ENCODE peak calls at places on chromosome 18, in five cellular contexts. A is neural progenitor cell, W is stomach, F is tibial artery, P is IMR-90. N is an unnamed sample.

GRCh38 chr18:8705280-8705940 is at the start of gene MTCL1:
- DNase-seq in F (no peak), P (no peak), W (peak; percentile 34), A (peak; percentile 77), N (peak; percentile 35)

GRCh38 chr18:45050712-45051639 is 370.3 kb downstream of the SETBP1 start:
- DNase-seq in W (no peak), P (peak; percentile 96), A (no peak), F (no peak), N (no peak)

GRCh38 chr18:7696846-7697245 is 129.7 kb downstream of the PTPRM start:
- DNase-seq in A (no peak), P (peak; percentile 13), W (no peak), F (no peak), N (no peak)

GRCh38 chr18:62877448-62878221 is 162.3 kb downstream of the PHLPP1 start:
- DNase-seq in P (peak; percentile 65), F (no peak), A (peak; percentile 81), W (no peak), N (no peak)

GRCh38 chr18:13973061-13973460 is 57.7 kb upstream of the MC2R start:
- DNase-seq in F (no peak), W (no peak), P (no peak), A (peak; percentile 11), N (no peak)

GRCh38 chr18:36518839-36519238 is 221.3 kb downstream of the FHOD3 start:
- DNase-seq in W (no peak), A (no peak), F (no peak), P (no peak), N (no peak)

GRCh38 chr18:28523758-28524475 is 347.0 kb upstream of the CDH2 start:
- DNase-seq in A (peak; percentile 23), W (no peak), F (no peak), P (no peak), N (no peak)

GRCh38 chr18:10131036-10131774 is 217.4 kb downstream of the VAPA start:
- DNase-seq in W (no peak), F (no peak), A (peak; percentile 40), P (no peak), N (no peak)

GRCh38 chr18:23281626-23282436 is 146.5 kb downstream of the CABLES1 start:
- DNase-seq in A (no peak), W (no peak), F (no peak), P (no peak), N (no peak)

GRCh38 chr18:13481820-13482640 is 244.3 kb downstream of the FAM210A start:
- DNase-seq in P (no peak), F (no peak), W (no peak), A (no peak), N (no peak)

GRCh38 chr18:48028716-48029115 is 98.3 kb upstream of the SMAD2 start:
- DNase-seq in P (no peak), F (no peak), A (no peak), W (no peak), N (no peak)

GRCh38 chr18:70234667-70235459 is 29.4 kb upstream of the RTTN start:
- DNase-seq in A (no peak), F (no peak), P (peak; percentile 62), W (no peak), N (no peak)

GRCh38 chr18:8627540-8627939 is 18.3 kb downstream of the RAB12 start:
- DNase-seq in W (no peak), F (no peak), P (no peak), A (no peak), N (no peak)

GRCh38 chr18:43620936-43621335 is 343.6 kb upstream of the SYT4 start:
- DNase-seq in A (peak; percentile 50), P (peak; percentile 5), F (no peak), W (no peak), N (no peak)

GRCh38 chr18:11322716-11323115 is 173.3 kb upstream of the PIEZO2 start:
- DNase-seq in F (no peak), A (no peak), W (no peak), P (no peak), N (no peak)

GRCh38 chr18:23887493-23887892 is 127.1 kb upstream of the TTC39C start:
- DNase-seq in W (no peak), P (peak; percentile 15), A (no peak), F (no peak), N (no peak)

GRCh38 chr18:62030091-62030985 is 137.5 kb upstream of the RNF152 start:
- DNase-seq in P (no peak), W (no peak), F (no peak), A (no peak), N (no peak)

GRCh38 chr18:52715421-52715820 is 375.4 kb downstream of the DCC start:
- DNase-seq in W (no peak), F (no peak), P (no peak), A (no peak), N (no peak)

GRCh38 chr18:25329783-25330182 is 22.2 kb downstream of the ZNF521 start:
- DNase-seq in A (peak; percentile 11), F (no peak), P (no peak), W (no peak), N (no peak)

GRCh38 chr18:67672719-67673118 is 156.2 kb upstream of the DSEL start:
- DNase-seq in F (no peak), A (no peak), W (no peak), P (no peak), N (no peak)

GRCh38 chr18:7452331-7452730 is 114.8 kb upstream of the PTPRM start:
- DNase-seq in P (peak; percentile 4), F (peak; percentile 28), W (no peak), A (peak; percentile 73), N (no peak)

GRCh38 chr18:22826726-22827125 is 106.4 kb upstream of the RBBP8 start:
- DNase-seq in F (no peak), W (no peak), P (peak; percentile 51), A (no peak), N (no peak)

GRCh38 chr18:28120811-28121210 is 56.1 kb downstream of the CDH2 start:
- DNase-seq in P (no peak), A (no peak), F (no peak), W (no peak), N (no peak)

GRCh38 chr18:78168526-78168925 is 811.1 kb upstream of the SALL3 start:
- DNase-seq in P (no peak), W (no peak), A (no peak), F (no peak), N (no peak)

GRCh38 chr18:32868424-32868823 is 95.6 kb upstream of the KLHL14 start:
- DNase-seq in A (no peak), F (no peak), P (no peak), W (no peak), N (no peak)

GRCh38 chr18:32870611-32871010 is 97.8 kb upstream of the KLHL14 start:
- DNase-seq in F (no peak), W (no peak), A (no peak), P (no peak), N (no peak)

GRCh38 chr18:32867330-32867729 is 94.5 kb upstream of the KLHL14 start:
- DNase-seq in F (no peak), A (no peak), P (no peak), W (no peak), N (no peak)
- H3K4me1 ChIP-seq in F (no peaks in the 10 kb centered on the region), A (peaks cover 36% of the 10 kb centered on the region), P (no peaks in the 10 kb centered on the region), W (no peaks in the 10 kb centered on the region), N (no peaks in the 10 kb centered on the region)

GRCh38 chr18:58792086-58792485 is 72.6 kb upstream of the ZNF532 start:
- DNase-seq in F (no peak), A (no peak), W (peak; percentile 33), P (no peak), N (no peak)
- H3K27ac ChIP-seq in F (no peak overlapping the region), A (no peak overlapping the region), W (peak overlapping the region; percentile 60), P (no peak overlapping the region), N (no peak overlapping the region)

GRCh38 chr18:42561521-42561920 is 554.0 kb downstream of the RIT2 start:
- DNase-seq in A (no peak), W (no peak), F (no peak), P (no peak), N (no peak)
- TF ChIP-seq CTCF in A (no peak), W (no peak), F (no peak), P (no peak), N (no peak)

DNA sequence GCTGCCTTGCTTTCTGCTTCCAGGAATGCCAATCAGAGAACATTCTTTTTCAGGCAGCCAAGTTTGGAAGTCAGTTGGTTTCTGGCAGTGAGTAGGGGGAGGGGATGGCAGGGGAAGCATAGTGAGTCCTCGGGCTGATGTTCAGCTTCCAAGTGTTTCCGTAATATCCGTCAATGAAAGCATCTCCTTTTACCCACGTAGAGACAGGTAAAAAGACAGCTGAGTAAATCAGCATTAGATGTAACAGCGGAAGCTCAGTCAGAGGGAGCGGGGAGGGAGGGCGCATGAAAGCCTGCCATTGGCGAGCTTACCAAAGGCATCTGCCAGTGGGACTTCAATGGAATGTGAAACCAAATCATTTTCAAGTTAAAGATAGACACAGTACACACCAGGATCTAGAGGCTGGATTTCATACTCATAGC is 117.1 kb upstream of the DTNA start:
- DNase-seq in W (peak; percentile 37), F (peak; percentile 39), A (peak; percentile 50), P (peak; percentile 59), N (peak; percentile 34)
- H3K4me1 ChIP-seq in W (peaks cover 21% of the 10 kb centered on the region), F (no peaks in the 10 kb centered on the region), A (peaks cover 11% of the 10 kb centered on the region), P (peaks cover 4% of the 10 kb centered on the region), N (peaks cover 11% of the 10 kb centered on the region)

GRCh38 chr18:75205760-75206109 is 3.2 kb downstream of the PTGR3 start:
- DNase-seq in A (peak; percentile 43), P (peak; percentile 54), F (no peak), W (no peak), N (no peak)

GRCh38 chr18:75206637-75207297 is 2.2 kb downstream of the PTGR3 start:
- DNase-seq in W (no peak), P (no peak), F (no peak), A (no peak), N (no peak)

GRCh38 chr18:75208055-75208835 is 694 bp downstream of the PTGR3 start:
- DNase-seq in F (peak; percentile 48), P (peak; percentile 60), W (peak; percentile 52), A (peak; percentile 65), N (peak; percentile 54)

GRCh38 chr18:75208836-75209128 is 157 bp downstream of the PTGR3 start:
- DNase-seq in P (no peak), W (peak; percentile 45), A (no peak), F (peak; percentile 29), N (peak; percentile 42)

GRCh38 chr18:75207298-75208054 is 1.5 kb downstream of the PTGR3 start:
- DNase-seq in A (peak; percentile 27), F (no peak), W (no peak), P (peak; percentile 73), N (no peak)
- H3K27ac ChIP-seq in A (no peak overlapping the region), F (peak overlapping the region; percentile 97), W (peak overlapping the region; percentile 96), P (peak overlapping the region; percentile 98), N (peak overlapping the region; percentile 99)

GRCh38 chr18:3293196-3293951 is 31.4 kb downstream of the MYL12B start:
- DNase-seq in W (no peak), P (no peak), A (no peak), F (no peak), N (no peak)

GRCh38 chr18:3294435-3295080 is 32.6 kb downstream of the MYL12B start:
- DNase-seq in F (no peak), W (no peak), A (no peak), P (peak; percentile 92), N (no peak)

GRCh38 chr18:3297025-3297984 is 35.4 kb downstream of the MYL12B start:
- DNase-seq in F (peak; percentile 81), P (peak; percentile 86), A (peak; percentile 87), W (peak; percentile 94), N (peak; percentile 96)
- TF ChIP-seq CTCF in F (no peak), P (peak; percentile 26), A (peak; percentile 96), W (no peak), N (peak; percentile 65)